ENCODE peak calls at places on chromosome X, in four cellular contexts. B is SJSA1; Z is A549; S is CD8-positive, alpha-beta memory T cell. H is an unnamed sample.
A peak's percentile ranks its signal among the peaks of the same experiment; 100 is the strongest.

GRCh38 chrX:150546711-150547153 is 21.7 kb upstream of the MTM1 start:
- DNase-seq in B (no peak), Z (no peak), S (peak; percentile 43), H (peak; percentile 57)

GRCh38 chrX:19291086-19291485 is 52.6 kb upstream of the PDHA1 start:
- DNase-seq in B (no peak), Z (no peak), S (no peak), H (no peak)

GRCh38 chrX:119887721-119888425 is 7.8 kb upstream of the AKAP14 start:
- DNase-seq in B (peak; percentile 66), Z (peak; percentile 78), S (peak; percentile 35), H (peak; percentile 54)

GRCh38 chrX:118928126-118928525 is 46.3 kb upstream of the LONRF3 start:
- DNase-seq in B (no peak), Z (no peak), S (no peak), H (no peak)

GRCh38 chrX:13911581-13911980 is 94.7 kb upstream of the GPM6B start:
- DNase-seq in B (no peak), Z (no peak), S (no peak), H (no peak)

GRCh38 chrX:56107320-56107719 is 124.8 kb upstream of the KLF8 start:
- DNase-seq in B (no peak), Z (no peak), S (no peak), H (no peak)

GRCh38 chrX:77174680-77175336 is 272.4 kb upstream of the FGF16 start:
- DNase-seq in B (no peak), Z (no peak), S (no peak), H (no peak)

GRCh38 chrX:106278951-106279350 is 110.8 kb downstream of the PWWP3B start:
- DNase-seq in B (no peak), Z (no peak), S (no peak), H (no peak)

GRCh38 chrX:26262121-26262523 is 46.2 kb downstream of the MAGEB5 start:
- DNase-seq in B (no peak), Z (no peak), S (no peak), H (no peak)

GRCh38 chrX:120428309-120428708 is 40.8 kb downstream of the LAMP2 start:
- DNase-seq in B (no peak), Z (no peak), S (no peak), H (no peak)

GRCh38 chrX:31132803-31133202 is 61.0 kb upstream of the FTHL17 start:
- DNase-seq in B (no peak), Z (no peak), S (no peak), H (no peak)

GRCh38 chrX:103475381-103475780 is 43.9 kb downstream of the RAB40A start:
- DNase-seq in B (no peak), Z (no peak), S (no peak), H (no peak)

GRCh38 chrX:136047969-136048368 is 62.7 kb downstream of the SLC9A6 start:
- DNase-seq in B (no peak), Z (no peak), S (no peak), H (no peak)

GRCh38 chrX:119573840-119574393 is 446 bp upstream of the UBE2A start:
- DNase-seq in B (no peak), Z (peak; percentile 44), S (no peak), H (no peak)

GRCh38 chrX:10486373-10486772 is 134.0 kb downstream of the MID1 start:
- DNase-seq in B (no peak), Z (no peak), S (no peak), H (no peak)

GRCh38 chrX:137212078-137212632 is 178.4 kb upstream of the GPR101 start:
- DNase-seq in B (no peak), Z (no peak), S (no peak), H (no peak)

GRCh38 chrX:135408794-135409193 is 12.9 kb upstream of the SMIM10L2A start:
- DNase-seq in B (no peak), Z (no peak), S (no peak), H (no peak)

GRCh38 chrX:8851487-8851886 is 50.3 kb upstream of the FAM9A start:
- DNase-seq in B (no peak), Z (no peak), S (no peak), H (no peak)

DNA sequence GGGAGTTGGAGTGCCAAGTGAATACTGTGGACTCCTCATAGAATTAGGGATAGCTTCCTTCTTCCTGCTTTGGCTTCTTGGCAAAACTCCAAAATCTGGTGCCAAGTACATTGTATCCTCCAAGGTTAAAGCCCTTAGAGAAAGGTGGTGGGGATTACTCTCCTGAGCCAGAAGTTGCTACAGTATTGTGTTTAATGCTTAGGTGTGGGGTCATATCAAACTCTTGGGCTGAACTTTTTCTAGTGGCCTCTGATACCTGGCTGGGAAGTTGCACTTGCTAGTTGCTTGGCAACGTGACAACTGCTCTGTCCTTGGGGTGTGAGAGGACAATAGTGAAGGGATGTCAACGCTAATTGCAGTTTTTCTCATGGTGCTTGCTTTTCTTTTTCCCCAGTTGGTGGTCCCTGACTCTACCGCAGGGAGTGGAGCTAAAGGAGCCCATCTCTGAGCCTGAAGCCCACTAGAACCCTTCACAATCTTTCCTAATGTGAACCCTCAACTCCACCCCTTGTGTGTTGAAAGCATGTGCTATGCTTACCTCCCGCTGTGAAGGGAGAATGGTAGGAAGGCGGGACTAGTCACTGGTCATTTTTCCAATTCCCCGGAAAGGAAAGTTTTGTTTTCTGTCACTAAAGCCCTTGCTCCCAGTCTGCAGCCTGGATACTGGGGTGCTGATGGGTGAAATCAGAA is 35.5 kb downstream of the DLG3 start:
- DNase-seq in B (no peak), Z (no peak), S (no peak), H (no peak)
- H3K4me1 ChIP-seq in B (peaks cover 54% of the 10 kb centered on the region), Z (peaks cover 46% of the 10 kb centered on the region), S (no peaks in the 10 kb centered on the region), H (no peaks in the 10 kb centered on the region)

GRCh38 chrX:3699841-3700381 is 13.5 kb downstream of the PRKX start:
- DNase-seq in B (no peak), Z (no peak), S (peak; percentile 17), H (no peak)
- H3K4me3 ChIP-seq in B (peak overlapping the region; percentile 19), Z (no peak overlapping the region), S (peak overlapping the region; percentile 52), H (peak overlapping the region; percentile 56)

GRCh38 chrX:70468709-70469108 is 24.1 kb downstream of the DLG3 start:
- DNase-seq in B (no peak), Z (no peak), S (no peak), H (no peak)

GRCh38 chrX:70470850-70471289 is 26.2 kb downstream of the DLG3 start:
- DNase-seq in B (no peak), Z (no peak), S (no peak), H (no peak)

GRCh38 chrX:70461026-70461425 is 16.4 kb downstream of the DLG3 start:
- DNase-seq in B (no peak), Z (no peak), S (no peak), H (no peak)

GRCh38 chrX:70464051-70464450 is 19.4 kb downstream of the DLG3 start:
- DNase-seq in B (no peak), Z (no peak), S (no peak), H (no peak)

GRCh38 chrX:70466968-70467367 is 22.3 kb downstream of the DLG3 start:
- DNase-seq in B (no peak), Z (no peak), S (no peak), H (no peak)
- H3K27ac ChIP-seq in B (no peak overlapping the region), Z (no peak overlapping the region), S (no peak overlapping the region), H (no peak overlapping the region)

GRCh38 chrX:71618303-71618721 is at the start of gene CXCR3:
- DNase-seq in B (no peak), Z (no peak), S (peak; percentile 70), H (peak; percentile 55)
- H3K4me1 ChIP-seq in B (no peaks in the 10 kb centered on the region), Z (no peaks in the 10 kb centered on the region), S (peaks cover 46% of the 10 kb centered on the region), H (peaks cover 63% of the 10 kb centered on the region)

DNA sequence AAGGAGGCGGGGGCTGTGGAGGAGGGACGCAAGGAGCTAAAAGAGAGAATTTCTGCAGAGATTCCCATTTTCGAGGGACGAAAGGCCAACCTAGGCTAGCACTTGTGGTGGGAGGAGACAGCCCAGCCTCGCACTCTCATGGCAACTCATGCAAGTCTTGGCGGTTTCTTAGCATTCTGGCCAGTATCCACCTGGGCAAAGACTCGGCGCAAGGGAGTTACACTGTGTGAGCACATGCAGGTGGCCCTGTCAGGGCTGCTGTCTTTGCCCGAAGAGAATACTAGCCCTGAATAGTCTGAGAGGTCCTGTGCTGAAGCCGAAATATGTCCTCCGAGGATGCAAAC is 15.5 kb downstream of the MCF2 start:
- DNase-seq in B (no peak), Z (no peak), S (no peak), H (no peak)
- H3K4me3 ChIP-seq in B (no peak overlapping the region), Z (peak overlapping the region; percentile 42), S (no peak overlapping the region), H (no peak overlapping the region)

DNA sequence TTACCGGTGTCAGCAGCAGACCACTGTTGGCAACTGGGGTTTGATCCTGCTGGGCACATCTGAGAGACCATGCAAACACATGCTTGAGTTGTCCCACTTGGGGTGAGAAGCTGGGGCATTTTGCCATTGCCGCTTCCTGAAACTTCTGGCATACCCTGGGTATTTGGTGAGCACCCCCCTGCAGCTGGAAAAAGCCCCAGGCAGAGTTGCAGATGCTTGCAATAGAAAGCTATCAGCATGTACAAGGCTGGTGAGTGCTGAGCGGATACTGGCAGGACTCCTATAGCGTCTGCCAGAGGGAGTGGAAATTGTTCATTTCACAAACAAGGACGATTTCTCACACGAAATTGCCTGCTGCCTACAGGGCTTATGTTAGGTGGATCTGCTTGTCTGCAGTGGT is 32.3 kb downstream of the SUPT20HL1 start:
- DNase-seq in B (no peak), Z (no peak), S (no peak), H (no peak)
- H3K27ac ChIP-seq in B (no peak overlapping the region), Z (no peak overlapping the region), S (no peak overlapping the region), H (no peak overlapping the region)

GRCh38 chrX:107713205-107714195 is 62.1 kb downstream of the TSC22D3 start:
- DNase-seq in B (no peak), Z (no peak), S (peak; percentile 61), H (peak; percentile 58)
- H3K4me1 ChIP-seq in B (peaks cover 28% of the 10 kb centered on the region), Z (peaks cover 48% of the 10 kb centered on the region), S (peaks cover 64% of the 10 kb centered on the region), H (peaks cover 80% of the 10 kb centered on the region)

GRCh38 chrX:47228550-47229270 is 4.1 kb upstream of the USP11 start:
- DNase-seq in B (no peak), Z (no peak), S (no peak), H (no peak)
- H3K4me3 ChIP-seq in B (no peak overlapping the region), Z (no peak overlapping the region), S (no peak overlapping the region), H (no peak overlapping the region)

GRCh38 chrX:130118941-130119640 is 8.8 kb upstream of the ELF4 start:
- DNase-seq in B (peak; percentile 62), Z (no peak), S (no peak), H (no peak)

GRCh38 chrX:130121505-130121800 is 11.2 kb upstream of the ELF4 start:
- DNase-seq in B (no peak), Z (no peak), S (no peak), H (no peak)

GRCh38 chrX:130118396-130118795 is 8.1 kb upstream of the ELF4 start:
- DNase-seq in B (peak; percentile 74), Z (no peak), S (no peak), H (no peak)

GRCh38 chrX:130120746-130121504 is 10.6 kb upstream of the ELF4 start:
- DNase-seq in B (peak; percentile 76), Z (peak; percentile 84), S (peak; percentile 68), H (peak; percentile 73)

GRCh38 chrX:130120321-130120731 is 10.0 kb upstream of the ELF4 start:
- DNase-seq in B (peak; percentile 44), Z (no peak), S (no peak), H (no peak)
- H3K27ac ChIP-seq in B (peak overlapping the region; percentile 76), Z (peak overlapping the region; percentile 100), S (peak overlapping the region; percentile 31), H (peak overlapping the region; percentile 21)

GRCh38 chrX:153967536-153968214 is 3.9 kb downstream of the HCFC1 start:
- DNase-seq in B (no peak), Z (no peak), S (peak; percentile 38), H (peak; percentile 42)
- H3K4me1 ChIP-seq in B (peaks cover 12% of the 10 kb centered on the region), Z (peaks cover 18% of the 10 kb centered on the region), S (peaks cover 39% of the 10 kb centered on the region), H (peaks cover 44% of the 10 kb centered on the region)

H was measured in CD4-positive, alpha-beta memory T cell.